ENCODE peak calls at places on chromosomes 11 and 22, in six cellular contexts. One of them, this sample, is unnamed. For H3K4me1, the result is how much of the 10 kb centered on the place peaks cover.

GRCh38 chr11:59611570-59612565 is 3.7 kb downstream of the OSBP start:
- DNase-seq in Panc1: no peak
- DNase-seq in upper lobe of left lung: no peak
- DNase-seq in tibial nerve: no peak
- DNase-seq in CD8-positive, alpha-beta memory T cell: no peak
- DNase-seq in transverse colon: peak
- DNase-seq in this sample: no peak

GRCh38 chr11:128283445-128283844 is 303.9 kb downstream of the ETS1 start:
- DNase-seq in Panc1: no peak
- DNase-seq in upper lobe of left lung: no peak
- DNase-seq in tibial nerve: no peak
- DNase-seq in CD8-positive, alpha-beta memory T cell: no peak
- DNase-seq in transverse colon: no peak
- DNase-seq in this sample: no peak

GRCh38 chr11:129732926-129733325 is 82.7 kb upstream of the TMEM45B start:
- DNase-seq in Panc1: no peak
- DNase-seq in upper lobe of left lung: no peak
- DNase-seq in tibial nerve: no peak
- DNase-seq in CD8-positive, alpha-beta memory T cell: no peak
- DNase-seq in transverse colon: no peak
- DNase-seq in this sample: no peak

GRCh38 chr11:7251836-7252682 is at the start of gene SYT9:
- DNase-seq in Panc1: no peak
- DNase-seq in upper lobe of left lung: peak
- DNase-seq in tibial nerve: no peak
- DNase-seq in CD8-positive, alpha-beta memory T cell: no peak
- DNase-seq in transverse colon: peak
- DNase-seq in this sample: no peak

GRCh38 chr11:76007179-76007578 is 192.2 kb downstream of the UVRAG start:
- DNase-seq in Panc1: no peak
- DNase-seq in upper lobe of left lung: no peak
- DNase-seq in tibial nerve: no peak
- DNase-seq in CD8-positive, alpha-beta memory T cell: no peak
- DNase-seq in transverse colon: no peak
- DNase-seq in this sample: no peak

GRCh38 chr11:133078591-133079179 is 453.6 kb downstream of the OPCML start:
- DNase-seq in Panc1: no peak
- DNase-seq in upper lobe of left lung: no peak
- DNase-seq in tibial nerve: peak
- DNase-seq in CD8-positive, alpha-beta memory T cell: no peak
- DNase-seq in transverse colon: peak
- DNase-seq in this sample: peak

GRCh38 chr11:83044958-83045712 is 26.6 kb downstream of the RAB30 start:
- DNase-seq in Panc1: peak
- DNase-seq in upper lobe of left lung: no peak
- DNase-seq in tibial nerve: no peak
- DNase-seq in CD8-positive, alpha-beta memory T cell: no peak
- DNase-seq in transverse colon: no peak
- DNase-seq in this sample: peak

GRCh38 chr11:107598225-107599139 is 7.5 kb downstream of the ELMOD1 start:
- DNase-seq in Panc1: no peak
- DNase-seq in upper lobe of left lung: no peak
- DNase-seq in tibial nerve: no peak
- DNase-seq in CD8-positive, alpha-beta memory T cell: no peak
- DNase-seq in transverse colon: no peak
- DNase-seq in this sample: peak

GRCh38 chr11:13440100-13440855 is 22.7 kb downstream of the BTBD10 start:
- DNase-seq in Panc1: no peak
- DNase-seq in upper lobe of left lung: no peak
- DNase-seq in tibial nerve: no peak
- DNase-seq in CD8-positive, alpha-beta memory T cell: no peak
- DNase-seq in transverse colon: peak
- DNase-seq in this sample: no peak

GRCh38 chr22:45082795-45083194 is 73.0 kb upstream of the PHF21B start:
- DNase-seq in Panc1: no peak
- DNase-seq in upper lobe of left lung: no peak
- DNase-seq in tibial nerve: no peak
- DNase-seq in CD8-positive, alpha-beta memory T cell: no peak
- DNase-seq in transverse colon: no peak
- DNase-seq in this sample: no peak

GRCh38 chr11:134120143-134120850 is 51.4 kb downstream of the JAM3 start:
- DNase-seq in Panc1: no peak
- DNase-seq in upper lobe of left lung: no peak
- DNase-seq in tibial nerve: peak
- DNase-seq in CD8-positive, alpha-beta memory T cell: no peak
- DNase-seq in transverse colon: peak
- DNase-seq in this sample: no peak
- H3K4me3 ChIP-seq in Panc1: no peak
- H3K4me3 ChIP-seq in upper lobe of left lung: no peak
- H3K4me3 ChIP-seq in tibial nerve: peak
- H3K4me3 ChIP-seq in CD8-positive, alpha-beta memory T cell: no peak
- H3K4me3 ChIP-seq in transverse colon: peak
- H3K4me3 ChIP-seq in this sample: no peak

GRCh38 chr22:36452473-36453265 is 28.8 kb downstream of the TXN2 start:
- DNase-seq in Panc1: no peak
- DNase-seq in upper lobe of left lung: no peak
- DNase-seq in tibial nerve: no peak
- DNase-seq in CD8-positive, alpha-beta memory T cell: peak
- DNase-seq in transverse colon: no peak
- DNase-seq in this sample: peak
- H3K4me1 ChIP-seq in Panc1: under half
- H3K4me1 ChIP-seq in upper lobe of left lung: half or more
- H3K4me1 ChIP-seq in tibial nerve: under half
- H3K4me1 ChIP-seq in CD8-positive, alpha-beta memory T cell: half or more
- H3K4me1 ChIP-seq in transverse colon: under half
- H3K4me1 ChIP-seq in this sample: under half

GRCh38 chr22:32561756-32562155 is 87.1 kb downstream of the FBXO7 start:
- DNase-seq in Panc1: no peak
- DNase-seq in upper lobe of left lung: no peak
- DNase-seq in tibial nerve: no peak
- DNase-seq in CD8-positive, alpha-beta memory T cell: no peak
- DNase-seq in transverse colon: no peak
- DNase-seq in this sample: no peak

GRCh38 chr22:32562396-32562795 is 87.8 kb downstream of the FBXO7 start:
- DNase-seq in Panc1: no peak
- DNase-seq in upper lobe of left lung: no peak
- DNase-seq in tibial nerve: no peak
- DNase-seq in CD8-positive, alpha-beta memory T cell: no peak
- DNase-seq in transverse colon: no peak
- DNase-seq in this sample: no peak

GRCh38 chr22:32565002-32565339 is 90.4 kb downstream of the FBXO7 start:
- DNase-seq in Panc1: no peak
- DNase-seq in upper lobe of left lung: no peak
- DNase-seq in tibial nerve: no peak
- DNase-seq in CD8-positive, alpha-beta memory T cell: no peak
- DNase-seq in transverse colon: no peak
- DNase-seq in this sample: no peak

GRCh38 chr22:32562916-32563315 is 88.3 kb downstream of the FBXO7 start:
- DNase-seq in Panc1: no peak
- DNase-seq in upper lobe of left lung: no peak
- DNase-seq in tibial nerve: no peak
- DNase-seq in CD8-positive, alpha-beta memory T cell: no peak
- DNase-seq in transverse colon: no peak
- DNase-seq in this sample: no peak

DNA sequence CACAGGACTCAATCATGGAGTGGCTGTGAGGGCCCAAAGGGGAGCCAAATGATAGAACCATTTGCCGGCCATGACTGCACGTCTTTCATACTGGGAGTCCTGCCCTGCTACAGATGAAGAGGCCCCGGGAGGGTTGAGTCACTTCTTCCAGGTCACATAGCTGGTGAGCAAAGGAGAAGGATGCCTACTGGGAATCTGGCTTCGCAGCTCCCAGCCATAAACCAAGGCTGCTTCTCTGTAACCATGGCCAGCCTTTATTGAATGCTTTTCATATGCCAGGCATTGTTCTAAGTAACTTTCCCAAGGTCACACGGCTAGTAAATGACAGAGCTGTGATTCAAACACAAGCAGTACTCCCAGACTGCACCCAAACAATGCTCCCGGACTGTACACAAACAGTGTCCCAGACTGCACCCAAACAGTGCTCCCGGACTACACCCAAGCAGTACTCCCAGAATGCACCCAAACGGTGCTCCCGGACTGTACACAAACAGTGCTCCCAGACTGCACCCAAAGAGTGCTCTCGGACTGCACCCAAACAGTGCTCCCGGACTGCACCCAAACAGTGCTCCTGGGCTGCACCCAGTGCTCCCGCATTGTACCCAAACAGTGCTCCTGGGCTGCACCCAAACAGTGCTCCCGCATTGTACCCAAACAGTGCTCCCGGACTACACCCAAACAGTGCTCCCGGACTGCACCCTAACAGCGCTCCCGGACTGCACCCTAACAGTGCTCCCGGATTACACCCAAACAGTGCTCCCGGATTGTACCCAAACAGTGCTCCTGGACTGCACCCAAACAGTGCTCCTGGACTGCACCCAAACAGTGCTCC is 89.8 kb downstream of the FBXO7 start:
- DNase-seq in Panc1: no peak
- DNase-seq in upper lobe of left lung: no peak
- DNase-seq in tibial nerve: no peak
- DNase-seq in CD8-positive, alpha-beta memory T cell: no peak
- DNase-seq in transverse colon: peak
- DNase-seq in this sample: no peak
- H3K27ac ChIP-seq in Panc1: no peak
- H3K27ac ChIP-seq in upper lobe of left lung: peak
- H3K27ac ChIP-seq in tibial nerve: no peak
- H3K27ac ChIP-seq in CD8-positive, alpha-beta memory T cell: no peak
- H3K27ac ChIP-seq in transverse colon: no peak
- H3K27ac ChIP-seq in this sample: no peak

GRCh38 chr11:67289651-67290479 is 762 bp downstream of the ANKRD13D start:
- DNase-seq in Panc1: no peak
- DNase-seq in upper lobe of left lung: peak
- DNase-seq in tibial nerve: no peak
- DNase-seq in CD8-positive, alpha-beta memory T cell: no peak
- DNase-seq in transverse colon: no peak
- DNase-seq in this sample: no peak
- H3K4me3 ChIP-seq in Panc1: peak
- H3K4me3 ChIP-seq in upper lobe of left lung: peak
- H3K4me3 ChIP-seq in tibial nerve: peak
- H3K4me3 ChIP-seq in CD8-positive, alpha-beta memory T cell: peak
- H3K4me3 ChIP-seq in transverse colon: peak
- H3K4me3 ChIP-seq in this sample: peak

GRCh38 chr11:96051820-96052219 is 127.9 kb upstream of the MTMR2 start:
- DNase-seq in Panc1: no peak
- DNase-seq in upper lobe of left lung: no peak
- DNase-seq in tibial nerve: no peak
- DNase-seq in CD8-positive, alpha-beta memory T cell: no peak
- DNase-seq in transverse colon: no peak
- DNase-seq in this sample: no peak

GRCh38 chr11:96056581-96056980 is 132.7 kb upstream of the MTMR2 start:
- DNase-seq in Panc1: no peak
- DNase-seq in upper lobe of left lung: no peak
- DNase-seq in tibial nerve: no peak
- DNase-seq in CD8-positive, alpha-beta memory T cell: no peak
- DNase-seq in transverse colon: no peak
- DNase-seq in this sample: no peak

GRCh38 chr11:96052921-96053631 is 129.2 kb upstream of the MTMR2 start:
- DNase-seq in Panc1: no peak
- DNase-seq in upper lobe of left lung: no peak
- DNase-seq in tibial nerve: no peak
- DNase-seq in CD8-positive, alpha-beta memory T cell: no peak
- DNase-seq in transverse colon: no peak
- DNase-seq in this sample: no peak

GRCh38 chr11:96054870-96055705 is 131.2 kb upstream of the MTMR2 start:
- DNase-seq in Panc1: peak
- DNase-seq in upper lobe of left lung: no peak
- DNase-seq in tibial nerve: no peak
- DNase-seq in CD8-positive, alpha-beta memory T cell: peak
- DNase-seq in transverse colon: no peak
- DNase-seq in this sample: peak

GRCh38 chr11:96055706-96056387 is 131.9 kb upstream of the MTMR2 start:
- DNase-seq in Panc1: no peak
- DNase-seq in upper lobe of left lung: no peak
- DNase-seq in tibial nerve: no peak
- DNase-seq in CD8-positive, alpha-beta memory T cell: no peak
- DNase-seq in transverse colon: no peak
- DNase-seq in this sample: no peak
- H3K4me1 ChIP-seq in Panc1: under half
- H3K4me1 ChIP-seq in upper lobe of left lung: under half
- H3K4me1 ChIP-seq in tibial nerve: under half
- H3K4me1 ChIP-seq in CD8-positive, alpha-beta memory T cell: under half
- H3K4me1 ChIP-seq in transverse colon: under half
- H3K4me1 ChIP-seq in this sample: under half

GRCh38 chr22:42932857-42933782 is 76.0 kb upstream of the ARFGAP3 start:
- DNase-seq in Panc1: no peak
- DNase-seq in upper lobe of left lung: no peak
- DNase-seq in tibial nerve: peak
- DNase-seq in CD8-positive, alpha-beta memory T cell: no peak
- DNase-seq in transverse colon: no peak
- DNase-seq in this sample: peak

GRCh38 chr22:42933783-42934144 is 76.7 kb upstream of the ARFGAP3 start:
- DNase-seq in Panc1: no peak
- DNase-seq in upper lobe of left lung: no peak
- DNase-seq in tibial nerve: peak
- DNase-seq in CD8-positive, alpha-beta memory T cell: no peak
- DNase-seq in transverse colon: no peak
- DNase-seq in this sample: no peak

GRCh38 chr22:42932197-42932519 is 75.1 kb upstream of the ARFGAP3 start:
- DNase-seq in Panc1: no peak
- DNase-seq in upper lobe of left lung: no peak
- DNase-seq in tibial nerve: no peak
- DNase-seq in CD8-positive, alpha-beta memory T cell: no peak
- DNase-seq in transverse colon: no peak
- DNase-seq in this sample: no peak

GRCh38 chr22:42931421-42932196 is 74.5 kb upstream of the ARFGAP3 start:
- DNase-seq in Panc1: no peak
- DNase-seq in upper lobe of left lung: no peak
- DNase-seq in tibial nerve: no peak
- DNase-seq in CD8-positive, alpha-beta memory T cell: no peak
- DNase-seq in transverse colon: no peak
- DNase-seq in this sample: peak

GRCh38 chr22:42934338-42934737 is 77.3 kb upstream of the ARFGAP3 start:
- DNase-seq in Panc1: no peak
- DNase-seq in upper lobe of left lung: no peak
- DNase-seq in tibial nerve: no peak
- DNase-seq in CD8-positive, alpha-beta memory T cell: no peak
- DNase-seq in transverse colon: no peak
- DNase-seq in this sample: peak
- H3K27ac ChIP-seq in Panc1: peak
- H3K27ac ChIP-seq in upper lobe of left lung: peak
- H3K27ac ChIP-seq in tibial nerve: peak
- H3K27ac ChIP-seq in CD8-positive, alpha-beta memory T cell: no peak
- H3K27ac ChIP-seq in transverse colon: peak
- H3K27ac ChIP-seq in this sample: no peak

DNA sequence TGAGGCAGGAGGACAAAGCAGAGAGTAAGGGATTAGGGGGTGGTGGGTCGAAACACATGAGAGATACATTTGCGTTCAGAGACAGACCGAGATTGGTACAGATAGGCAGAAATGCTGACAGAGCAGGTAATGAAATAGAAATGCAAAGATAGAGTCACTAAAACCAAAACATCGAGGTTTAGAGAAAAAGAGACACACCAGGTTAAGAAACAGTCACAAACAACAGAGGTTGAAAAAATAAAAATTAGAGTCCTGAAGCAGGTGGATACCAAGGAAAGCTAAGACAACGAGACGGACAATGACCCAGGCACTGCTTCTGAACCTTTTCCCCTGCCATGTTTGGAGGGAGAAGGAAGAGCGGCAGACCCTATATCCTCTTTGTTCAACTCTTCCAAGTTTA is 1.2 kb upstream of the MAPK1 start:
- DNase-seq in Panc1: no peak
- DNase-seq in upper lobe of left lung: no peak
- DNase-seq in tibial nerve: no peak
- DNase-seq in CD8-positive, alpha-beta memory T cell: no peak
- DNase-seq in transverse colon: no peak
- DNase-seq in this sample: no peak
- H3K4me3 ChIP-seq in Panc1: peak
- H3K4me3 ChIP-seq in upper lobe of left lung: peak
- H3K4me3 ChIP-seq in tibial nerve: no peak
- H3K4me3 ChIP-seq in CD8-positive, alpha-beta memory T cell: peak
- H3K4me3 ChIP-seq in transverse colon: no peak
- H3K4me3 ChIP-seq in this sample: peak